ENCODE peak calls at places on chromosome 4, in ten cellular contexts. F, U, E, G, Z, S, A, I, D and O are unnamed samples.

GRCh38 chr4:26839534-26839951 is 21.1 kb upstream of the STIM2 start:
- DNase-seq in F (peak), U (no peak), E (peak), G (no peak), Z (no peak), S (no peak), A (no peak), I (no peak), D (no peak), O (no peak)

GRCh38 chr4:33709247-33709646 is 2535.1 kb downstream of the ARAP2 start:
- DNase-seq in F (peak), U (no peak), E (peak), G (no peak), Z (no peak), S (no peak), A (no peak), I (no peak), D (no peak), O (no peak)

GRCh38 chr4:55330241-55330640 is 15.8 kb upstream of the SRD5A3 start:
- DNase-seq in F (no peak), U (no peak), E (no peak), G (no peak), Z (no peak), S (no peak), A (no peak), I (no peak), D (no peak), O (no peak)

GRCh38 chr4:181293541-181293940 is 949.7 kb upstream of the TENM3 start:
- DNase-seq in F (no peak), U (no peak), E (no peak), G (no peak), Z (no peak), S (no peak), A (no peak), I (no peak), D (no peak), O (no peak)

GRCh38 chr4:71602271-71602890 is 181.5 kb downstream of the GC start:
- DNase-seq in F (no peak), U (no peak), E (no peak), G (no peak), Z (no peak), S (peak), A (no peak), I (no peak), D (no peak), O (no peak)

GRCh38 chr4:2763511-2763967 is 7.4 kb upstream of the TNIP2 start:
- DNase-seq in F (no peak), U (no peak), E (peak), G (no peak), Z (no peak), S (no peak), A (no peak), I (no peak), D (no peak), O (no peak)

GRCh38 chr4:127622923-127623754 is 9.6 kb upstream of the INTU start:
- DNase-seq in F (peak), U (peak), E (peak), G (no peak), Z (peak), S (no peak), A (peak), I (no peak), D (peak), O (no peak)

GRCh38 chr4:33961751-33962150 is 2282.6 kb downstream of the ARAP2 start:
- DNase-seq in F (no peak), U (no peak), E (no peak), G (no peak), Z (no peak), S (no peak), A (no peak), I (no peak), D (no peak), O (no peak)

GRCh38 chr4:146855761-146856160 is 89.9 kb downstream of the TTC29 start:
- DNase-seq in F (no peak), U (no peak), E (no peak), G (no peak), Z (no peak), S (no peak), A (no peak), I (peak), D (no peak), O (no peak)

GRCh38 chr4:70657326-70657725 is 9.0 kb downstream of the JCHAIN start:
- DNase-seq in F (no peak), U (no peak), E (no peak), G (no peak), Z (no peak), S (no peak), A (no peak), I (no peak), D (no peak), O (no peak)